ENCODE peak calls at places on chromosomes 11 and 22, in five cellular contexts. One of them, this sample, is unnamed. For H3K36me3, the result is how much of the 10 kb centered on the place peaks cover.

GRCh38 chr11:68372625-68373024 is 60.2 kb downstream of the LRP5 start:
- DNase-seq in ovary: peak
- DNase-seq in BJ: no peak
- DNase-seq in GM23338: no peak
- DNase-seq in pancreas: no peak
- DNase-seq in this sample: no peak

GRCh38 chr22:39431821-39432251 is 25.0 kb upstream of the MGAT3 start:
- DNase-seq in BJ: no peak
- DNase-seq in pancreas: no peak
- DNase-seq in GM23338: no peak
- DNase-seq in ovary: no peak
- DNase-seq in this sample: no peak

GRCh38 chr22:19965771-19966709 is 24.4 kb upstream of the TXNRD2 start:
- DNase-seq in BJ: no peak
- DNase-seq in GM23338: peak
- DNase-seq in ovary: no peak
- DNase-seq in pancreas: no peak
- DNase-seq in this sample: peak

GRCh38 chr11:76823481-76824028 is 37.2 kb upstream of the ACER3 start:
- DNase-seq in BJ: no peak
- DNase-seq in ovary: no peak
- DNase-seq in pancreas: no peak
- DNase-seq in GM23338: peak
- DNase-seq in this sample: no peak

GRCh38 chr11:114125959-114126358 is 66.4 kb downstream of the ZBTB16 start:
- DNase-seq in GM23338: no peak
- DNase-seq in ovary: no peak
- DNase-seq in pancreas: no peak
- DNase-seq in BJ: no peak
- DNase-seq in this sample: no peak

GRCh38 chr11:17413414-17414316 is 25.2 kb upstream of the KCNJ11 start:
- DNase-seq in ovary: no peak
- DNase-seq in pancreas: peak
- DNase-seq in GM23338: no peak
- DNase-seq in BJ: no peak
- DNase-seq in this sample: no peak

GRCh38 chr11:134882671-134883318 is 470.8 kb upstream of the B3GAT1 start:
- DNase-seq in ovary: no peak
- DNase-seq in BJ: no peak
- DNase-seq in GM23338: peak
- DNase-seq in pancreas: no peak
- DNase-seq in this sample: no peak

GRCh38 chr11:117096140-117096972 is 1.9 kb downstream of the SIK3 start:
- DNase-seq in ovary: no peak
- DNase-seq in GM23338: peak
- DNase-seq in BJ: peak
- DNase-seq in pancreas: no peak
- DNase-seq in this sample: peak

GRCh38 chr11:44338721-44339529 is 29.0 kb upstream of the ALX4 start:
- DNase-seq in BJ: no peak
- DNase-seq in ovary: no peak
- DNase-seq in GM23338: peak
- DNase-seq in pancreas: no peak
- DNase-seq in this sample: peak

GRCh38 chr11:44260081-44260480 is 49.9 kb downstream of the ALX4 start:
- DNase-seq in GM23338: no peak
- DNase-seq in pancreas: no peak
- DNase-seq in BJ: no peak
- DNase-seq in ovary: no peak
- DNase-seq in this sample: no peak

GRCh38 chr22:23538502-23538860 is 41.6 kb downstream of the IGLL1 start:
- DNase-seq in pancreas: no peak
- DNase-seq in GM23338: no peak
- DNase-seq in BJ: no peak
- DNase-seq in ovary: no peak
- DNase-seq in this sample: no peak

GRCh38 chr11:281486-282161 is 3.4 kb downstream of the NLRP6 start:
- DNase-seq in pancreas: no peak
- DNase-seq in ovary: no peak
- DNase-seq in BJ: no peak
- DNase-seq in GM23338: no peak
- DNase-seq in this sample: no peak
- H3K36me3 ChIP-seq in pancreas: under half
- H3K36me3 ChIP-seq in ovary: under half
- H3K36me3 ChIP-seq in BJ: under half
- H3K36me3 ChIP-seq in GM23338: under half
- H3K36me3 ChIP-seq in this sample: under half

GRCh38 chr11:3775761-3776406 is 21.5 kb downstream of the NUP98 start:
- DNase-seq in BJ: no peak
- DNase-seq in pancreas: no peak
- DNase-seq in GM23338: no peak
- DNase-seq in ovary: no peak
- DNase-seq in this sample: no peak
- H3K36me3 ChIP-seq in BJ: under half
- H3K36me3 ChIP-seq in pancreas: under half
- H3K36me3 ChIP-seq in GM23338: half or more
- H3K36me3 ChIP-seq in ovary: under half
- H3K36me3 ChIP-seq in this sample: under half

GRCh38 chr11:122852071-122852831 is 14.0 kb downstream of the CRTAM start:
- DNase-seq in GM23338: no peak
- DNase-seq in pancreas: no peak
- DNase-seq in BJ: no peak
- DNase-seq in ovary: no peak
- DNase-seq in this sample: no peak
- H3K36me3 ChIP-seq in GM23338: under half
- H3K36me3 ChIP-seq in pancreas: under half
- H3K36me3 ChIP-seq in BJ: under half
- H3K36me3 ChIP-seq in ovary: under half
- H3K36me3 ChIP-seq in this sample: under half

GRCh38 chr22:43174941-43175531 is 11.9 kb downstream of the TTLL12 start:
- DNase-seq in pancreas: no peak
- DNase-seq in ovary: no peak
- DNase-seq in BJ: no peak
- DNase-seq in GM23338: no peak
- DNase-seq in this sample: no peak
- H3K36me3 ChIP-seq in pancreas: under half
- H3K36me3 ChIP-seq in ovary: under half
- H3K36me3 ChIP-seq in BJ: under half
- H3K36me3 ChIP-seq in GM23338: under half
- H3K36me3 ChIP-seq in this sample: under half

DNA sequence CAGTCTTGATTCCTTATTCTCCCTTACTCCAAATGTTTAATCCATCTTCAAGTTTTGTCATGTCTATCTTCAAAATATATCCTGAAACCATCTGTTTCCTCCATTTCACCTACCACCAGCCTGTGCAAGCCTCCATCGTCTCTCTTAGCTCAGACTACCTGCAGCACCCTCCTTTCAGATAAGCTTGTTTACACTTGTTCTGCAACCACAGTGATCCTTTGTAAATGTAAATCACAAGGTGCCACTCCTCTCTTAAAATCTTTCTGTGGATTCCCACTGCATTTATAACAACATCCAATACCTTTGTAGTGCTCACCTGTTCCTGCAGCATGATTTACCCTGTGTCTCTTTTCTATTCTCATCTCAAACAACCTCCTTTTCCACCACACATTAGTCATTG is 31.8 kb upstream of the GPR83 start:
- DNase-seq in BJ: no peak
- DNase-seq in GM23338: no peak
- DNase-seq in pancreas: no peak
- DNase-seq in ovary: no peak
- DNase-seq in this sample: no peak
- H3K36me3 ChIP-seq in BJ: under half
- H3K36me3 ChIP-seq in GM23338: under half
- H3K36me3 ChIP-seq in pancreas: under half
- H3K36me3 ChIP-seq in ovary: under half
- H3K36me3 ChIP-seq in this sample: under half

GRCh38 chr22:46353483-46354105 is 18.1 kb downstream of the TRMU start:
- DNase-seq in ovary: peak
- DNase-seq in BJ: no peak
- DNase-seq in GM23338: no peak
- DNase-seq in pancreas: no peak
- DNase-seq in this sample: no peak

GRCh38 chr22:46351767-46352166 is 16.3 kb downstream of the TRMU start:
- DNase-seq in ovary: peak
- DNase-seq in pancreas: no peak
- DNase-seq in GM23338: no peak
- DNase-seq in BJ: no peak
- DNase-seq in this sample: no peak

GRCh38 chr22:46354176-46354992 is 18.9 kb downstream of the TRMU start:
- DNase-seq in pancreas: peak
- DNase-seq in BJ: no peak
- DNase-seq in ovary: peak
- DNase-seq in GM23338: no peak
- DNase-seq in this sample: no peak

GRCh38 chr22:46352276-46352675 is 16.8 kb downstream of the TRMU start:
- DNase-seq in BJ: no peak
- DNase-seq in GM23338: no peak
- DNase-seq in ovary: no peak
- DNase-seq in pancreas: no peak
- DNase-seq in this sample: no peak

GRCh38 chr22:46352691-46353386 is 17.3 kb downstream of the TRMU start:
- DNase-seq in BJ: no peak
- DNase-seq in ovary: peak
- DNase-seq in GM23338: no peak
- DNase-seq in pancreas: peak
- DNase-seq in this sample: no peak
- H3K36me3 ChIP-seq in BJ: half or more
- H3K36me3 ChIP-seq in ovary: under half
- H3K36me3 ChIP-seq in GM23338: under half
- H3K36me3 ChIP-seq in pancreas: under half
- H3K36me3 ChIP-seq in this sample: under half

DNA sequence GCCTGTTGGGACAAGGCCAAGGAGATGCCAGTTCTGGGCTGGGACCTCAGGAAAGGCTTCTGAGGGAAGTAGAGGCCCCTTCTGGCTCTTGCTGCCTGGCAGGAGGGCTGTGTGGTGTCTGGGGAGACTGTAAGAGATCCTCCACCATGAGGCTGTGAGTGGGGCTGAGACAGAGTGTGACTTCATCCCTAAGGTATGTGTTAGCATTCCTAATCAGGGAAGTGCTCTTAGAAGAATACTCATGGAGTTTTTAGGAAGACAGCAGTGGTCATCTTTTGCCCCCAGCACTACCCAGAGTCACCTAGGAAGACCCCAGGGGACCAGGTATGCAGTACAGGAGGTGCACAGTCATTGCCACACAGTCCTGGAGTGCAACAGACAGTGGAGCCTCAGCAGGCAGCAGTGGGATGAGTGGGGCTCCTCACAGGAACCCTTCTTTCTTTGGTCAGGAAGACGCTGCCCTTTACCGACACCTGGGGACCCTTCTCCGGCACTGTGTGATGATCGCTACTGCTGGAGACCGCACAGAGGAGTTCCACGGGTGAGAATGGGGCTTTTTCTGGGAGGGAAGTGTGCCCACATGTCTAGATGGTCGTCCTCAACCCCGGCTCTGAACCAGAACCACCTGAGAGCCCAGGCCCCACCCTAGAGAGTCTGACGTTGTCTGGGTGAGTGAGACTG is 2.8 kb downstream of the RIC8A start:
- DNase-seq in ovary: peak
- DNase-seq in GM23338: no peak
- DNase-seq in pancreas: no peak
- DNase-seq in BJ: peak
- DNase-seq in this sample: no peak
- H3K36me3 ChIP-seq in ovary: under half
- H3K36me3 ChIP-seq in GM23338: under half
- H3K36me3 ChIP-seq in pancreas: under half
- H3K36me3 ChIP-seq in BJ: half or more
- H3K36me3 ChIP-seq in this sample: under half

GRCh38 chr11:9187616-9188015 is 77.5 kb downstream of the DENND5A start:
- DNase-seq in pancreas: no peak
- DNase-seq in BJ: no peak
- DNase-seq in GM23338: no peak
- DNase-seq in ovary: no peak
- DNase-seq in this sample: no peak

GRCh38 chr11:9193316-9193715 is 71.8 kb downstream of the DENND5A start:
- DNase-seq in pancreas: no peak
- DNase-seq in BJ: no peak
- DNase-seq in GM23338: no peak
- DNase-seq in ovary: no peak
- DNase-seq in this sample: no peak
- H3K36me3 ChIP-seq in pancreas: under half
- H3K36me3 ChIP-seq in BJ: under half
- H3K36me3 ChIP-seq in GM23338: under half
- H3K36me3 ChIP-seq in ovary: under half
- H3K36me3 ChIP-seq in this sample: under half